ENCODE peak calls at places on chromosomes 13 and 19, in seven cellular contexts. R is mesendoderm, J is IMR-90, Q is neuronal stem cell, X is H9, G is H1, Z is mesenchymal stem cell. W is an unnamed sample.

GRCh38 chr13:29861694-29862110 is 11.3 kb upstream of the UBL3 start:
- DNase-seq in Q (no peak), X (no peak), R (peak), G (no peak), Z (peak), J (peak), W (peak)

GRCh38 chr19:1166872-1167573 is 7.0 kb downstream of the SBNO2 start:
- DNase-seq in R (no peak), Z (no peak), J (no peak), X (no peak), Q (no peak), G (no peak), W (peak)

GRCh38 chr19:46753420-46754155 is 7.3 kb upstream of the STRN4 start:
- DNase-seq in J (no peak), Q (no peak), G (no peak), X (peak), Z (peak), R (peak), W (no peak)

GRCh38 chr19:2266183-2266993 is 10.2 kb upstream of the JSRP1 start:
- DNase-seq in X (no peak), Q (no peak), Z (peak), J (peak), G (no peak), R (no peak), W (peak)

GRCh38 chr13:26017932-26018690 is 33.7 kb downstream of the SHISA2 start:
- DNase-seq in G (no peak), J (no peak), Q (no peak), X (no peak), R (no peak), Z (peak), W (peak)

GRCh38 chr13:45833663-45834062 is 17.9 kb downstream of the SIAH3 start:
- DNase-seq in G (no peak), R (no peak), Z (peak), J (peak), Q (no peak), X (no peak), W (no peak)

GRCh38 chr13:30908416-30908980 is 2.4 kb downstream of the MEDAG start:
- DNase-seq in X (no peak), J (peak), Z (no peak), Q (no peak), G (no peak), R (no peak), W (no peak)

GRCh38 chr19:52542984-52543664 is 15.7 kb downstream of the ZNF808 start:
- DNase-seq in R (no peak), Z (no peak), X (no peak), Q (no peak), J (peak), G (no peak), W (no peak)

GRCh38 chr13:105928901-105929300 is 606.6 kb downstream of the EFNB2 start:
- DNase-seq in Q (no peak), Z (no peak), R (no peak), G (no peak), X (no peak), J (no peak), W (no peak)

GRCh38 chr13:78325585-78325984 is 277.8 kb downstream of the POU4F1 start:
- DNase-seq in G (no peak), X (no peak), Q (no peak), J (no peak), Z (no peak), R (no peak), W (peak)

GRCh38 chr19:35000647-35001501 is 751 bp downstream of the GRAMD1A start:
- DNase-seq in Q (no peak), R (peak), Z (peak), J (peak), G (peak), X (peak), W (peak)

GRCh38 chr13:82654851-82655517 is 1227.3 kb downstream of the SLITRK1 start:
- DNase-seq in X (no peak), G (no peak), Z (no peak), Q (no peak), J (peak), R (no peak), W (no peak)

GRCh38 chr19:57559008-57559403 is 657 bp downstream of the ZNF550 start:
- DNase-seq in Q (no peak), R (peak), X (peak), J (no peak), Z (peak), G (no peak), W (peak)

GRCh38 chr13:32165791-32166190 is 134.2 kb downstream of the FRY start:
- DNase-seq in G (no peak), X (no peak), R (no peak), Q (no peak), J (no peak), Z (no peak), W (no peak)

GRCh38 chr19:14404322-14404721 is 14.8 kb downstream of the DDX39A start:
- DNase-seq in Q (no peak), Z (no peak), G (no peak), J (no peak), R (no peak), X (no peak), W (no peak)

GRCh38 chr19:58364127-58364526 is 1.6 kb upstream of the ZNF497 start:
- DNase-seq in G (no peak), Z (no peak), R (no peak), Q (no peak), J (no peak), X (no peak), W (no peak)

GRCh38 chr13:109979186-109979585 is 192.8 kb upstream of the IRS2 start:
- DNase-seq in X (no peak), Q (no peak), R (peak), Z (no peak), G (no peak), J (no peak), W (peak)

GRCh38 chr19:46133101-46133627 is 8.7 kb upstream of the IGFL3 start:
- DNase-seq in Z (peak), X (peak), Q (peak), R (peak), G (peak), J (peak), W (peak)

GRCh38 chr19:42335971-42336370 is 10.5 kb downstream of the MEGF8 start:
- DNase-seq in Z (no peak), R (no peak), X (no peak), G (no peak), J (no peak), Q (no peak), W (no peak)

GRCh38 chr19:16496613-16496983 is 404 bp downstream of the C19orf44 start:
- DNase-seq in G (no peak), Z (no peak), R (no peak), X (no peak), J (peak), Q (no peak), W (peak)

GRCh38 chr13:111203742-111204386 is 88.8 kb downstream of the ARHGEF7 start:
- DNase-seq in Z (no peak), R (no peak), X (no peak), J (no peak), G (no peak), Q (no peak), W (no peak)

GRCh38 chr13:21033224-21033855 is 28.0 kb downstream of the LATS2 start:
- DNase-seq in Q (no peak), R (peak), G (no peak), J (no peak), X (no peak), Z (peak), W (no peak)

GRCh38 chr13:39451860-39452301 is 151.1 kb downstream of the LHFPL6 start:
- DNase-seq in R (no peak), X (no peak), J (peak), Q (no peak), Z (peak), G (no peak), W (no peak)

GRCh38 chr13:97058417-97058816 is 64.1 kb upstream of the OXGR1 start:
- DNase-seq in Q (no peak), Z (no peak), X (no peak), R (no peak), G (no peak), J (no peak), W (no peak)
- H3K18ac ChIP-seq in Q (no peak), Z (no peak), X (no peak), R (no peak), G (no peak), J (no peak), W (no peak)

GRCh38 chr13:57438072-57438471 is 193.5 kb upstream of the PCDH17 start:
- DNase-seq in Z (no peak), R (no peak), X (no peak), J (no peak), G (no peak), Q (no peak), W (no peak)
- H3K18ac ChIP-seq in Z (no peak), R (no peak), X (no peak), J (no peak), G (no peak), Q (no peak), W (no peak)

DNA sequence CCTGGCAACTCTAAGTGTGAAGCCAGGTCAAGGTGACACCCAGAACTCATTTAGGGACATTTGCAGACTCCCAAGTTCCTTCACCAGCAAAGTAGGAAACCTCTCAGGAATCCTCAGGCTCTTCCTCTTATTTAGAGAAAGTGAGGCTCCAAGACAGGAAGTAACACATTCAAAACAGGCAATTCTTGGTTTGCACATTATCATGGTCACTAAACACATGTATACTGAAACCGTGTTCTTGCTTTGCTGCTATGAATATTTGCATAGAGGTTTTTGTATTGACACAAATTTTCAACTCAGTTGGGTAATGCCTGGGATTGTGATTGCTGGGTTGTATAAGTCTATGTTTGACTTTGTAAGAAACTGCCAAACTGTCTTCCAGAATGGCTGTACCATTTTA is 13.2 kb upstream of the URI1 start:
- DNase-seq in R (no peak), Z (no peak), X (no peak), Q (no peak), J (no peak), G (no peak), W (no peak)
- H3K18ac ChIP-seq in R (no peak), Z (no peak), X (no peak), Q (no peak), J (no peak), G (no peak), W (no peak)

GRCh38 chr19:55716531-55716930 is 21.7 kb downstream of the NLRP9 start:
- DNase-seq in J (no peak), Z (no peak), G (no peak), X (no peak), R (no peak), Q (no peak), W (peak)
- H3K18ac ChIP-seq in J (no peak), Z (no peak), G (no peak), X (no peak), R (no peak), Q (no peak), W (no peak)

GRCh38 chr19:18571564-18572344 is at the start of gene UBA52:
- DNase-seq in R (peak), G (peak), Q (peak), J (peak), X (peak), Z (peak), W (peak)
- H3K18ac ChIP-seq in R (peak), G (peak), Q (peak), J (no peak), X (peak), Z (peak), W (peak)

DNA sequence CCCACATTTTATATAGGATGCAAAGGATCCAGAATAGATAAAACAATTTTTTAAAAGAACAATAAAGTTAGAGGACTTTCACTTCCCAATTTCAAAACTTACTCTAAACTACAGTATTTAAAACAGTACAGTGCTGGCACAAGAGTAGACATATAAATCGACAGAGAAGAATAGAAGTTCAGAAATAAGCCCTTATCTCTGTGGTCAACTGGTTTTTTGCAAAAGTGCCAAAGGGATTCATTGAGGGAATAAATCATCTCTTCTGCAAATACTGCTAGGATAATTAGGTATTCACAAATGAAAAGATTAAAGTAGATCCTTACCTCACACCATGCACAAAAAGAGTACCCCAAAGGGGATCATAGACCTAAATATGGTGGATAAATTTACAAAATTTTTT is 431.0 kb upstream of the HTR2A start:
- DNase-seq in Z (no peak), X (no peak), Q (no peak), G (no peak), R (no peak), J (no peak), W (no peak)
- H3K18ac ChIP-seq in Z (no peak), X (no peak), Q (no peak), G (no peak), R (no peak), J (no peak), W (no peak)

GRCh38 chr13:19737844-19738557 is 44.7 kb downstream of the PSPC1 start:
- DNase-seq in Q (no peak), R (no peak), J (peak), X (no peak), Z (no peak), G (no peak), W (no peak)

DNA sequence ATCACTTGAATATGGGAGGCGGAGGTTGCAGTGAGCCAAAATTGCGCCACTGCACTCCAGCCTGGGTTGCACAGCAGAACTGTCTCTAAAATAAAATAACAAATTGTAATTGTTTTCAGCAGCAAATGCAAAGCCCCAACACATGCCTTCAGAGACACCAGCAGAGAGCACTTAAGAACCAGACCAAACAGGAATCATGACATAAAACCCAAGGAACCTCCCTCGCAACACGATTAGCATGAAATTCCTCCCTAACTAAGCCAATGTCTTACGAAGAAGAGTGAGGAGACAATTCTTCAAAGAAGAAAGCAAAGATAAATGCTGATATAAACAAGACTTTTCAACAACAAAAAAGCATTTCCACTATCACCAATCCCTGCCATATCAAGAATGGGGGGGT is 40.1 kb downstream of the PSPC1 start:
- DNase-seq in J (no peak), X (no peak), Z (no peak), G (no peak), R (peak), Q (no peak), W (no peak)
- H3K18ac ChIP-seq in J (no peak), X (no peak), Z (no peak), G (no peak), R (no peak), Q (no peak), W (no peak)